ENCODE peak calls at places on chromosomes 16 and 17, in ten cellular contexts. J is epithelial cell of esophagus, H is AG09319, U is GM23338, B is colonic mucosa, X is fibroblast of mammary gland, I is cardiac fibroblast, O is ascending aorta, W is cardiac muscle cell, Q is tibial nerve. A is an unnamed sample.

GRCh38 chr16:50368410-50369132 is at the start of gene BRD7:
- DNase-seq in J (peak; percentile 54), H (no peak), U (peak; percentile 70), B (peak; percentile 48), X (peak; percentile 25), I (peak; percentile 43), O (no peak), W (peak; percentile 64), Q (peak; percentile 32), A (peak; percentile 29)

GRCh38 chr17:69864531-69864930 is 210.5 kb upstream of the KCNJ16 start:
- DNase-seq in J (no peak), H (no peak), U (no peak), B (no peak), X (no peak), I (no peak), O (no peak), W (no peak), Q (no peak), A (no peak)

GRCh38 chr16:69131167-69131748 is 1.1 kb downstream of the CHTF8 start:
- DNase-seq in J (no peak), H (no peak), U (peak; percentile 82), B (peak; percentile 28), X (no peak), I (no peak), O (no peak), W (peak; percentile 42), Q (no peak), A (peak; percentile 20)

GRCh38 chr17:81135503-81136283 is 29.6 kb upstream of the PVALEF start:
- DNase-seq in J (no peak), H (no peak), U (no peak), B (no peak), X (no peak), I (no peak), O (no peak), W (no peak), Q (no peak), A (no peak)

GRCh38 chr17:67549787-67550186 is 167.9 kb upstream of the NOL11 start:
- DNase-seq in J (no peak), H (no peak), U (no peak), B (no peak), X (no peak), I (no peak), O (no peak), W (no peak), Q (no peak), A (no peak)

GRCh38 chr16:8644513-8645140 is 23.1 kb downstream of the METTL22 start:
- DNase-seq in J (no peak), H (no peak), U (no peak), B (no peak), X (no peak), I (no peak), O (no peak), W (no peak), Q (no peak), A (no peak)

GRCh38 chr16:2468142-2468724 is 2.9 kb upstream of the NTN3 start:
- DNase-seq in J (peak; percentile 84), H (no peak), U (peak; percentile 63), B (no peak), X (no peak), I (no peak), O (no peak), W (no peak), Q (no peak), A (no peak)

GRCh38 chr16:9258423-9259051 is 167.1 kb downstream of the HAPSTR1 start:
- DNase-seq in J (peak; percentile 9), H (no peak), U (peak; percentile 87), B (peak; percentile 46), X (peak; percentile 19), I (peak; percentile 6), O (no peak), W (peak; percentile 2), Q (no peak), A (peak; percentile 17)

GRCh38 chr16:24297375-24297774 is 41.2 kb downstream of the CACNG3 start:
- DNase-seq in J (no peak), H (no peak), U (no peak), B (no peak), X (no peak), I (no peak), O (no peak), W (no peak), Q (no peak), A (no peak)

GRCh38 chr17:21108651-21109050 is 18.1 kb upstream of the DHRS7B start:
- DNase-seq in J (no peak), H (no peak), U (no peak), B (no peak), X (no peak), I (no peak), O (no peak), W (no peak), Q (no peak), A (no peak)

GRCh38 chr16:86609115-86609514 is 30.8 kb downstream of the FOXL1 start:
- DNase-seq in J (no peak), H (peak; percentile 79), U (no peak), B (no peak), X (peak; percentile 64), I (peak; percentile 89), O (no peak), W (peak; percentile 75), Q (no peak), A (peak; percentile 70)

GRCh38 chr16:23508589-23509440 is 1.5 kb downstream of the GGA2 start:
- DNase-seq in J (no peak), H (no peak), U (peak; percentile 69), B (peak; percentile 58), X (peak; percentile 24), I (peak; percentile 23), O (no peak), W (peak; percentile 17), Q (no peak), A (peak; percentile 20)

GRCh38 chr17:32283745-32284207 is 18.1 kb downstream of the RHBDL3 start:
- DNase-seq in J (no peak), H (no peak), U (no peak), B (no peak), X (peak; percentile 52), I (peak; percentile 20), O (no peak), W (peak; percentile 38), Q (no peak), A (peak; percentile 24)

GRCh38 chr17:55817273-55817709 is 66.4 kb downstream of the PCTP start:
- DNase-seq in J (no peak), H (no peak), U (no peak), B (no peak), X (no peak), I (peak; percentile 1), O (no peak), W (no peak), Q (no peak), A (no peak)

GRCh38 chr17:72719582-72720493 is 372.6 kb downstream of the SLC39A11 start:
- DNase-seq in J (peak; percentile 25), H (no peak), U (no peak), B (no peak), X (no peak), I (no peak), O (no peak), W (peak; percentile 72), Q (no peak), A (peak; percentile 91)

GRCh38 chr17:77345260-77345910 is 204.6 kb downstream of the SEC14L1 start:
- DNase-seq in J (no peak), H (no peak), U (no peak), B (peak; percentile 12), X (peak; percentile 39), I (peak; percentile 35), O (no peak), W (no peak), Q (peak; percentile 13), A (no peak)

DNA sequence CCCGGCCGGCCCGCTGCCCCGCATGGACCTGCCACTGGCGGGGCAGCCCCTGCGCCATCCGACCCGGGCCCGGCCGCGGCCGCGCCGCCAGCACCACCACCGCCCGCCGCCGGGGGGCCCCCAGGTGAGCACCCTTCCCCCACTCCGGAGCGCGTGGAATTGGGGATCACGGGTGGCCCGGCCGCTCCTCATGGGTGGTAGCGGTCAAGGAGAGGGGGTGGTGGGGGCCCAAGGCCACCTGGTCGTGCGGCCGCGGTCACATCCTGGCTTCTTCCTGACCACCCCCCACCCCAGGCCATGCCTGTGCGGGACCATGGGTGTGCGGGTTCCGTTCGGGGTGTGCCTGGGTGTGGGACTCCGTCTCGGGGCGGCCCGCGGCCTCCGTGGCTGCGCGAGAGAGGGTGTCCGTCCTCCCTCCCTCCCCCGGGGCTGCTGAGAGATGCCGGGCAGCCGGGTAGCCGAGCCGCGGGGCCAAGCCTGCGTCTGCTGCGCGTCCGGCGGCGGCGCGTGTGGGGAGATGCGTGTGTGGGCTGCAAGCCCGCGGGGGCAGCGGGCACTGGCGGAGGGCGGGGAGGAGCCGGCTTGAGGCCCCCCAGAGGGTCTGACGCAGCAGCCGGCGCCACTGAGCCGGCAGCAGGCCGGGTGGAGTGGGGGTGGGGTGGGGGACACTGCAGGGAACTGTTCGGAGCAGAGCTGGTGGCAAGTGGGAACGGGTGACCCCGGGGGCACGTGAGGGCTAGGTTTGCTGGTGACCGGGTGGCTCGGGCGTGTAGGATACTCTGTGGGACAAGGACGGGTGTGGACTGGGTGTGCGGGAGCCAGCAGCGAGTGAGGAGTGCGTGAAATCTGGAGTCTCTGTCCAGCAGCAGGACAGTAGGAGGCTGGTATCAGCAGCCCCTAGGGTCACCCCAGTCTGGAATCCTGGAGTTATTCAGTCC is 6.7 kb downstream of the ACD start:
- DNase-seq in J (no peak), H (no peak), U (no peak), B (no peak), X (no peak), I (no peak), O (no peak), W (peak; percentile 21), Q (no peak), A (no peak)
- TF ChIP-seq CTCF in J (no peak), H (peak; percentile 10), U (peak; percentile 29), B (no peak), X (no peak), I (no peak), O (no peak), W (peak; percentile 18), Q (no peak), A (peak; percentile 32)

GRCh38 chr16:67015317-67015731 is 13.6 kb upstream of the CBFB start:
- DNase-seq in J (no peak), H (no peak), U (no peak), B (no peak), X (no peak), I (no peak), O (no peak), W (no peak), Q (peak; percentile 9), A (no peak)
- TF ChIP-seq CTCF in J (peak; percentile 32), H (no peak), U (peak; percentile 60), B (no peak), X (peak; percentile 1), I (no peak), O (no peak), W (no peak), Q (no peak), A (no peak)

DNA sequence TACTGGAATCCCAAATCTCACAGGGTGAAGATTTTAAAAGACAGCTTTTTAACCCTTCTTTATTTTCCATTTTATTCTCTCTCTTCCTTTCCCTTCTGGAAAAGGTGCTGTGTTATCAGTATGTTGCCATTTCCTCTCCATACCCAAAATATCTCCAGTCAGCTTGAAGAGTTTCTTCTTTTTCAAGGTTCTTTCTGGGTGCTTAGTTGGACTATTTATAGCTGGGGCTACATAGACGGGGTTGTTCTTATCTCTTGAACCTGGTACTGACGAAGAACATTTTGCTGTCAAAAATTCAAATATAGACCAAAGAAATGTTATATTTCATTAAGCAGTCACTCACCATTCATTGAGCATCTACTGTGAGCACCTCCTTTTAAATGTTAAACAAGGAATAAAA is 48.6 kb downstream of the IST1 start:
- DNase-seq in J (no peak), H (no peak), U (no peak), B (no peak), X (no peak), I (no peak), O (no peak), W (no peak), Q (no peak), A (no peak)
- TF ChIP-seq CTCF in J (no peak), H (no peak), U (no peak), B (no peak), X (no peak), I (no peak), O (no peak), W (no peak), Q (no peak), A (no peak)

GRCh38 chr16:14202697-14203096 is 131.6 kb downstream of the MRTFB start:
- DNase-seq in J (peak; percentile 25), H (no peak), U (peak; percentile 57), B (no peak), X (peak; percentile 21), I (peak; percentile 35), O (no peak), W (no peak), Q (no peak), A (no peak)
- TF ChIP-seq CTCF in J (peak; percentile 39), H (peak; percentile 13), U (no peak), B (peak; percentile 35), X (peak; percentile 19), I (peak; percentile 36), O (no peak), W (peak; percentile 21), Q (peak; percentile 12), A (peak; percentile 25)

A was measured in brain microvascular endothelial cell.